ENCODE peak calls at places on chromosomes 12 and 14, in ten cellular contexts. C is CD4-positive, alpha-beta T cell; K is activated B cell treated with CpG ODN at 0.5 μM for 24 hours; H is bronchial epithelial cell; N is heart right ventricle; O is omental fat pad; S is stomach; B is endothelial cell of umbilical vein; L is HFFc6; G is OCI-LY7. J is an unnamed sample.

GRCh38 chr14:100737526-100737925 is 10.8 kb downstream of the DLK1 start:
- DNase-seq in C (no peak), K (no peak), H (no peak), N (no peak), O (no peak), S (no peak), B (no peak), L (no peak), G (no peak), J (no peak)

GRCh38 chr12:76311796-76312195 is 36.4 kb downstream of the BBS10 start:
- DNase-seq in C (no peak), K (no peak), H (peak; percentile 49), N (no peak), O (no peak), S (no peak), B (no peak), L (peak; percentile 64), G (no peak), J (no peak)

GRCh38 chr12:78085562-78086182 is 255.0 kb downstream of the NAV3 start:
- DNase-seq in C (no peak), K (no peak), H (peak; percentile 77), N (no peak), O (no peak), S (no peak), B (no peak), L (peak; percentile 49), G (no peak), J (no peak)

GRCh38 chr12:57765003-57765697 is 1.7 kb downstream of the CYP27B1 start:
- DNase-seq in C (peak; percentile 41), K (peak; percentile 47), H (peak; percentile 83), N (no peak), O (no peak), S (peak; percentile 45), B (peak; percentile 44), L (peak; percentile 28), G (no peak), J (peak; percentile 68)

GRCh38 chr12:53198470-53199110 is 8.5 kb downstream of the ITGB7 start:
- DNase-seq in C (no peak), K (no peak), H (no peak), N (no peak), O (no peak), S (no peak), B (no peak), L (no peak), G (no peak), J (no peak)

GRCh38 chr12:32034045-32034444 is 72.6 kb upstream of the BICD1 start:
- DNase-seq in C (no peak), K (no peak), H (no peak), N (no peak), O (no peak), S (no peak), B (peak; percentile 82), L (no peak), G (no peak), J (no peak)

GRCh38 chr14:102591372-102591943 is 991 bp upstream of the RCOR1 start:
- DNase-seq in C (no peak), K (no peak), H (no peak), N (peak; percentile 51), O (no peak), S (peak; percentile 28), B (peak; percentile 39), L (no peak), G (peak; percentile 66), J (peak; percentile 25)

GRCh38 chr14:60106341-60106740 is 14.6 kb downstream of the PCNX4 start:
- DNase-seq in C (no peak), K (no peak), H (peak; percentile 13), N (no peak), O (no peak), S (no peak), B (no peak), L (peak; percentile 41), G (no peak), J (no peak)

GRCh38 chr14:86003998-86004397 is 474.1 kb downstream of the FLRT2 start:
- DNase-seq in C (no peak), K (no peak), H (peak; percentile 7), N (no peak), O (no peak), S (no peak), B (no peak), L (no peak), G (no peak), J (no peak)

GRCh38 chr14:47186491-47186890 is 488.9 kb downstream of the MDGA2 start:
- DNase-seq in C (no peak), K (no peak), H (peak; percentile 39), N (no peak), O (no peak), S (no peak), B (peak; percentile 79), L (no peak), G (no peak), J (no peak)

GRCh38 chr14:56271988-56272387 is 153.8 kb downstream of the PELI2 start:
- DNase-seq in C (no peak), K (no peak), H (peak; percentile 59), N (no peak), O (no peak), S (no peak), B (peak; percentile 94), L (peak; percentile 57), G (no peak), J (no peak)

GRCh38 chr12:817941-818600 is 65.7 kb downstream of the WNK1 start:
- DNase-seq in C (no peak), K (no peak), H (no peak), N (no peak), O (no peak), S (no peak), B (no peak), L (no peak), G (peak; percentile 12), J (no peak)

GRCh38 chr12:820336-820735 is 68.0 kb downstream of the WNK1 start:
- DNase-seq in C (no peak), K (no peak), H (no peak), N (no peak), O (no peak), S (no peak), B (no peak), L (no peak), G (no peak), J (no peak)

GRCh38 chr12:823043-823698 is 70.8 kb downstream of the WNK1 start:
- DNase-seq in C (no peak), K (no peak), H (no peak), N (no peak), O (no peak), S (no peak), B (no peak), L (no peak), G (peak; percentile 84), J (no peak)

GRCh38 chr12:818733-819132 is 66.4 kb downstream of the WNK1 start:
- DNase-seq in C (no peak), K (no peak), H (peak; percentile 20), N (no peak), O (no peak), S (no peak), B (no peak), L (no peak), G (no peak), J (no peak)
- TF ChIP-seq CTCF in C (no peak), K (no peak), H (no peak), N (peak; percentile 6), O (no peak), S (no peak), B (no peak), L (no peak), G (no peak), J (no peak)

GRCh38 chr14:71319646-71320045 is 412.4 kb downstream of the PCNX1 start:
- DNase-seq in C (no peak), K (no peak), H (peak; percentile 40), N (no peak), O (no peak), S (no peak), B (no peak), L (peak; percentile 34), G (peak; percentile 51), J (no peak)
- TF ChIP-seq CTCF in C (no peak), K (no peak), H (no peak), N (no peak), O (no peak), S (no peak), B (no peak), L (peak; percentile 7), G (peak; percentile 37), J (no peak)

GRCh38 chr12:39627914-39628313 is 8.3 kb upstream of the ABCD2 start:
- DNase-seq in C (no peak), K (no peak), H (no peak), N (no peak), O (no peak), S (no peak), B (no peak), L (no peak), G (no peak), J (no peak)

GRCh38 chr12:39628836-39629235 is 9.2 kb upstream of the ABCD2 start:
- DNase-seq in C (no peak), K (no peak), H (no peak), N (no peak), O (no peak), S (no peak), B (no peak), L (no peak), G (peak; percentile 31), J (no peak)

GRCh38 chr12:39623919-39624318 is 4.3 kb upstream of the ABCD2 start:
- DNase-seq in C (no peak), K (no peak), H (peak; percentile 83), N (no peak), O (no peak), S (no peak), B (no peak), L (no peak), G (no peak), J (no peak)

GRCh38 chr12:39622306-39622705 is 2.7 kb upstream of the ABCD2 start:
- DNase-seq in C (no peak), K (no peak), H (no peak), N (no peak), O (no peak), S (no peak), B (no peak), L (no peak), G (peak; percentile 45), J (no peak)

DNA sequence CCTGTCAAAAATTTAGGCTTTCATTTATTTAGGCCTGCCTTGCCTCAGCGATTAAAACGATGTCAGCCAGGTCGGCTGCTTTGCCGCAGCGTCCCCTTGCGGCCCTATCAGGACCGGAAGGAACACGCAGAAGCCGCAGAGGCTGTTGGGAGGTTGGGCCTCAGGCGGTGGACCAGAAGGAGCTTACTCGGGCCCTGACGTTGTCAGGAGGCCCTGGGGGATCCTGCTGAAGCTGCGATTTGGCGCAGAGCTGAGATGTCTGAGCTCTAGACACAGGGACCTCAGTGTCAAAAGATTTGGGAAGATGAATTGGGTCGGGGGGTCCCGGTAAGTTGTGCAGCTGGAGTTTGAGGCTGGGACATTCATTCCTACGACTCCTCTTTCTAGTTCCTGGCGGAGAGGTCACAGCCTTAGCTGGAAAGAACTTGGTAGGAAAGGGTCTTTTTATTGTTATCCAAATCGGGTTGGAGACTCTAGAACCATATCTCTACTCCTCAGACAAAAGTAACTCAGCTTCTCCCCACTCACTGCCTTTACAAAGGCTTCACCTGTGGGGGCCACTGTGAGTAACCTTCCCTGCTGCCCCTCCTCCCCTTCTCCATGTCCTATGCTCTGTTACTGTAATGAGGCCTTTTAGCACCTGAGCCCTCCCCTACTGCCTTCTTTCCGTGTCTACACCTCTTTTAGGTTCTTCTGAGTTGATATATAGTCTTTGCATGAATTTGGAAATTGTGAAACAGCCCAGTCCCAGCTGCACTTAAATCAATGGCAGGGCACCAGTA is 6.6 kb upstream of the ABCD2 start:
- DNase-seq in C (no peak), K (no peak), H (no peak), N (no peak), O (no peak), S (no peak), B (no peak), L (no peak), G (no peak), J (no peak)
- TF ChIP-seq CTCF in C (no peak), K (no peak), H (no peak), N (no peak), O (no peak), S (no peak), B (no peak), L (no peak), G (no peak), J (no peak)

GRCh38 chr12:110613771-110614684 is at the start of gene TCTN1:
- DNase-seq in C (peak; percentile 92), K (peak; percentile 95), H (peak; percentile 88), N (peak; percentile 97), O (peak; percentile 91), S (peak; percentile 95), B (peak; percentile 96), L (peak; percentile 96), G (peak; percentile 95), J (peak; percentile 99)
- TF ChIP-seq CTCF in C (no peak), K (no peak), H (peak; percentile 34), N (peak; percentile 9), O (no peak), S (no peak), B (no peak), L (peak; percentile 10), G (no peak), J (no peak)